ENCODE peak calls at places on chromosomes 4 and X, in four cellular contexts. R is brain pericyte, A is pons, Z is KBM-7. K is an unnamed sample.

GRCh38 chr4:159018062-159018629 is 84.7 kb upstream of the RAPGEF2 start:
- DNase-seq in A (no peak), Z (peak; percentile 66), R (no peak), K (peak; percentile 79)

GRCh38 chrX:10649286-10649685 is 28.9 kb upstream of the MID1 start:
- DNase-seq in A (no peak), R (no peak), Z (no peak), K (no peak)

GRCh38 chr4:40307627-40308497 is 27.3 kb upstream of the CHRNA9 start:
- DNase-seq in A (peak; percentile 85), Z (peak; percentile 88), R (no peak), K (peak; percentile 96)

GRCh38 chr4:58602701-58603359 is 1492.6 kb upstream of the IGFBP7 start:
- DNase-seq in R (no peak), Z (no peak), A (no peak), K (no peak)

GRCh38 chr4:101813604-101814003 is 23.1 kb downstream of the BANK1 start:
- DNase-seq in R (no peak), Z (no peak), A (no peak), K (peak; percentile 91)

GRCh38 chrX:92260102-92260501 is 480.9 kb downstream of the PCDH11X start:
- DNase-seq in R (no peak), Z (no peak), A (no peak), K (no peak)

GRCh38 chr4:184460495-184461285 is 13.7 kb downstream of the IRF2 start:
- DNase-seq in A (no peak), Z (peak; percentile 51), R (no peak), K (no peak)

GRCh38 chr4:121155893-121156292 is 8.2 kb downstream of the TNIP3 start:
- DNase-seq in A (no peak), Z (no peak), R (no peak), K (no peak)

GRCh38 chr4:44760142-44760898 is 34.0 kb upstream of the GNPDA2 start:
- DNase-seq in Z (peak; percentile 58), A (peak; percentile 54), R (no peak), K (peak; percentile 68)

GRCh38 chr4:2083116-2083825 is 24.1 kb downstream of the NAT8L start:
- DNase-seq in R (no peak), A (no peak), Z (no peak), K (no peak)

GRCh38 chrX:124338733-124339514 is 6.5 kb downstream of the TEX13D start:
- DNase-seq in R (no peak), A (no peak), Z (no peak), K (no peak)

GRCh38 chr4:796206-796605 is 29.7 kb downstream of the CPLX1 start:
- DNase-seq in A (no peak), R (no peak), Z (no peak), K (no peak)

GRCh38 chr4:25986807-25987206 is 72.8 kb downstream of the SMIM20 start:
- DNase-seq in R (no peak), Z (no peak), A (peak; percentile 39), K (no peak)

K was measured in NAMALWA.